ENCODE peak calls at places on chromosome 5, in seven cellular contexts. U is NCI-H226, E is HTR-8/SVneo, B is cardiac fibroblast, L is stromal cell of bone marrow, M is COLO829, C is Panc1. W is an unnamed sample.

GRCh38 chr5:173340984-173341383 is 12.8 kb upstream of the STC2 start:
- DNase-seq in U (no peak), E (no peak), B (no peak), L (no peak), M (no peak), C (no peak), W (no peak)

GRCh38 chr5:171639966-171640365 is 145.7 kb upstream of the SMIM23 start:
- DNase-seq in U (no peak), E (no peak), B (no peak), L (no peak), M (no peak), C (no peak), W (no peak)

GRCh38 chr5:88690619-88691560 is 192.1 kb downstream of the MEF2C start:
- DNase-seq in U (peak; percentile 24), E (peak; percentile 54), B (peak; percentile 69), L (peak; percentile 23), M (peak; percentile 61), C (no peak), W (peak; percentile 44)

GRCh38 chr5:53321073-53321472 is 159.4 kb upstream of the FST start:
- DNase-seq in U (no peak), E (no peak), B (no peak), L (peak; percentile 47), M (no peak), C (no peak), W (no peak)

GRCh38 chr5:133205204-133205603 is 153.4 kb downstream of the HSPA4 start:
- DNase-seq in U (no peak), E (no peak), B (no peak), L (no peak), M (no peak), C (no peak), W (no peak)

GRCh38 chr5:58366461-58366860 is 93.4 kb downstream of the PLK2 start:
- DNase-seq in U (no peak), E (no peak), B (peak; percentile 44), L (peak; percentile 44), M (no peak), C (no peak), W (no peak)

GRCh38 chr5:156764572-156764971 is 85.5 kb upstream of the PPP1R2B start:
- DNase-seq in U (no peak), E (no peak), B (no peak), L (no peak), M (no peak), C (no peak), W (no peak)

GRCh38 chr5:174311531-174312269 is 266.2 kb downstream of the NSG2 start:
- DNase-seq in U (no peak), E (peak; percentile 55), B (peak; percentile 58), L (no peak), M (no peak), C (no peak), W (no peak)

GRCh38 chr5:169805527-169805934 is 168.5 kb downstream of the DOCK2 start:
- DNase-seq in U (no peak), E (no peak), B (peak; percentile 62), L (no peak), M (no peak), C (no peak), W (no peak)

GRCh38 chr5:103138202-103138601 is 18.1 kb downstream of the PPIP5K2 start:
- DNase-seq in U (no peak), E (no peak), B (no peak), L (no peak), M (no peak), C (no peak), W (no peak)

GRCh38 chr5:1758574-1758973 is 41.1 kb downstream of the MRPL36 start:
- DNase-seq in U (no peak), E (no peak), B (no peak), L (no peak), M (no peak), C (no peak), W (no peak)

GRCh38 chr5:105836906-105837305 is 1833.8 kb downstream of the EFNA5 start:
- DNase-seq in U (no peak), E (no peak), B (peak; percentile 11), L (peak; percentile 24), M (no peak), C (no peak), W (no peak)

GRCh38 chr5:151741678-151742423 is 16.6 kb downstream of the ATOX1 start:
- DNase-seq in U (peak; percentile 87), E (no peak), B (peak; percentile 94), L (no peak), M (no peak), C (peak; percentile 74), W (no peak)

GRCh38 chr5:153517105-153517700 is 26.7 kb downstream of the GRIA1 start:
- DNase-seq in U (no peak), E (no peak), B (no peak), L (no peak), M (no peak), C (no peak), W (no peak)

GRCh38 chr5:93328833-93329232 is 252.2 kb downstream of the NR2F1-AS1 start:
- DNase-seq in U (no peak), E (no peak), B (no peak), L (no peak), M (no peak), C (no peak), W (no peak)

GRCh38 chr5:107486489-107486888 is 184.2 kb downstream of the EFNA5 start:
- DNase-seq in U (peak; percentile 91), E (no peak), B (peak; percentile 81), L (no peak), M (no peak), C (no peak), W (peak; percentile 36)

GRCh38 chr5:145946112-145946861 is 9.9 kb downstream of the SH3RF2 start:
- DNase-seq in U (peak; percentile 83), E (peak; percentile 53), B (peak; percentile 62), L (peak; percentile 47), M (peak; percentile 61), C (peak; percentile 98), W (peak; percentile 95)

GRCh38 chr5:115542076-115542475 is 2.5 kb downstream of the FEM1C start:
- DNase-seq in U (no peak), E (no peak), B (peak; percentile 22), L (no peak), M (no peak), C (no peak), W (no peak)

GRCh38 chr5:181207214-181207959 is 2.4 kb upstream of the TRIM7 start:
- DNase-seq in U (peak; percentile 86), E (no peak), B (peak; percentile 96), L (peak; percentile 79), M (peak; percentile 62), C (peak; percentile 98), W (peak; percentile 86)

GRCh38 chr5:138488481-138488945 is 23.2 kb downstream of the EGR1 start:
- DNase-seq in U (peak; percentile 73), E (no peak), B (peak; percentile 47), L (no peak), M (no peak), C (no peak), W (no peak)

GRCh38 chr5:151082976-151083651 is 2.3 kb upstream of the TNIP1 start:
- DNase-seq in U (peak; percentile 81), E (no peak), B (peak; percentile 80), L (no peak), M (no peak), C (no peak), W (no peak)

GRCh38 chr5:143374496-143375217 is 28.8 kb downstream of the NR3C1 start:
- DNase-seq in U (no peak), E (no peak), B (peak; percentile 32), L (no peak), M (no peak), C (no peak), W (no peak)

GRCh38 chr5:97121848-97122247 is 20.6 kb downstream of the LIX1 start:
- DNase-seq in U (no peak), E (no peak), B (no peak), L (no peak), M (no peak), C (no peak), W (no peak)

GRCh38 chr5:54969856-54970828 is 15.3 kb downstream of the ESM1 start:
- DNase-seq in U (no peak), E (no peak), B (no peak), L (no peak), M (no peak), C (no peak), W (no peak)

GRCh38 chr5:149172709-149173505 is 31.6 kb downstream of the ABLIM3 start:
- DNase-seq in U (no peak), E (no peak), B (peak; percentile 51), L (no peak), M (no peak), C (no peak), W (no peak)

GRCh38 chr5:159581502-159582249 is 251.4 kb upstream of the IL12B start:
- DNase-seq in U (peak; percentile 84), E (peak; percentile 7), B (peak; percentile 97), L (peak; percentile 50), M (no peak), C (peak; percentile 92), W (peak; percentile 94)

GRCh38 chr5:9118852-9119251 is 427.0 kb downstream of the SEMA5A start:
- DNase-seq in U (no peak), E (no peak), B (no peak), L (no peak), M (no peak), C (no peak), W (no peak)

GRCh38 chr5:91443761-91444467 is 60.8 kb upstream of the ARRDC3 start:
- DNase-seq in U (no peak), E (no peak), B (peak; percentile 6), L (no peak), M (peak; percentile 26), C (no peak), W (no peak)

GRCh38 chr5:6729400-6730310 is 16.4 kb downstream of the TENT4A start:
- DNase-seq in U (no peak), E (no peak), B (no peak), L (no peak), M (no peak), C (no peak), W (no peak)

GRCh38 chr5:138900281-138900965 is 25.3 kb upstream of the LRRTM2 start:
- DNase-seq in U (peak; percentile 40), E (peak; percentile 49), B (peak; percentile 70), L (no peak), M (peak; percentile 2), C (no peak), W (no peak)

GRCh38 chr5:175378444-175379028 is 65.4 kb downstream of the DRD1 start:
- DNase-seq in U (no peak), E (peak; percentile 84), B (no peak), L (peak; percentile 6), M (no peak), C (peak; percentile 94), W (peak; percentile 98)

GRCh38 chr5:143791848-143792701 is 19.9 kb upstream of the HMHB1 start:
- DNase-seq in U (no peak), E (no peak), B (peak; percentile 18), L (no peak), M (no peak), C (no peak), W (no peak)

W was measured in HCT116.